ENCODE peak calls at places on chromosomes 6 and 20, in eight cellular contexts. W, F, U, I, P, M, D and S are unnamed samples.

GRCh38 chr6:134447883-134448387 is 130.0 kb upstream of the SGK1 start:
- DNase-seq in U (no peak), M (no peak), F (no peak), D (no peak), P (no peak), I (no peak), W (no peak), S (no peak)

GRCh38 chr6:152380993-152381898 is 255.9 kb downstream of the SYNE1 start:
- DNase-seq in F (peak), I (no peak), U (peak), M (no peak), D (peak), W (no peak), P (no peak), S (no peak)

GRCh38 chr6:39416026-39416425 is 93.5 kb upstream of the KCNK16 start:
- DNase-seq in W (no peak), D (no peak), F (no peak), U (no peak), M (no peak), I (no peak), P (no peak), S (no peak)

GRCh38 chr20:21102252-21102609 is 3.9 kb downstream of the LINC00237 start:
- DNase-seq in D (no peak), I (no peak), W (no peak), F (no peak), P (peak), M (no peak), U (no peak), S (no peak)

GRCh38 chr6:35218021-35218420 is 4.3 kb downstream of the SCUBE3 start:
- DNase-seq in D (no peak), P (no peak), M (no peak), I (no peak), W (no peak), F (no peak), U (no peak), S (no peak)

GRCh38 chr6:164477790-164478189 is 831.6 kb downstream of the C6orf118 start:
- DNase-seq in F (no peak), D (no peak), W (no peak), M (no peak), P (peak), I (no peak), U (no peak), S (no peak)

GRCh38 chr20:35866446-35867202 is 87.7 kb downstream of the SCAND1 start:
- DNase-seq in M (no peak), U (no peak), P (no peak), I (no peak), D (no peak), W (no peak), F (no peak), S (no peak)

GRCh38 chr6:90146914-90147668 is 149.6 kb downstream of the BACH2 start:
- DNase-seq in D (no peak), M (no peak), P (no peak), I (no peak), F (no peak), W (no peak), U (no peak), S (no peak)

GRCh38 chr6:109455502-109456282 is at the start of gene MICAL1:
- DNase-seq in D (peak), W (peak), M (peak), U (no peak), F (peak), P (peak), I (peak), S (peak)

GRCh38 chr6:16320533-16321340 is 82.3 kb downstream of the GMPR start:
- DNase-seq in W (no peak), I (no peak), F (no peak), M (no peak), P (no peak), U (no peak), D (no peak), S (no peak)
- TF ChIP-seq POLR2AphosphoS5 in W (no peak), I (no peak), F (no peak), M (no peak), P (no peak), U (no peak), D (no peak), S (no peak)

GRCh38 chr6:16437095-16437494 is 198.7 kb downstream of the GMPR start:
- DNase-seq in P (no peak), U (no peak), I (no peak), D (no peak), F (no peak), W (no peak), M (no peak), S (no peak)
- TF ChIP-seq POLR2AphosphoS5 in P (no peak), U (no peak), I (no peak), D (no peak), F (no peak), W (no peak), M (no peak), S (no peak)

GRCh38 chr20:50409495-50409894 is 100.7 kb upstream of the PTPN1 start:
- DNase-seq in I (no peak), D (no peak), W (no peak), M (no peak), F (no peak), U (no peak), P (no peak), S (no peak)
- TF ChIP-seq POLR2AphosphoS5 in I (peak), D (peak), W (no peak), M (no peak), F (peak), U (no peak), P (no peak), S (no peak)

GRCh38 chr20:48632825-48633619 is 194.8 kb downstream of the PREX1 start:
- DNase-seq in F (no peak), U (no peak), W (no peak), D (no peak), I (peak), M (no peak), P (no peak), S (no peak)
- TF ChIP-seq POLR2AphosphoS5 in F (no peak), U (no peak), W (no peak), D (no peak), I (no peak), M (no peak), P (no peak), S (no peak)

DNA sequence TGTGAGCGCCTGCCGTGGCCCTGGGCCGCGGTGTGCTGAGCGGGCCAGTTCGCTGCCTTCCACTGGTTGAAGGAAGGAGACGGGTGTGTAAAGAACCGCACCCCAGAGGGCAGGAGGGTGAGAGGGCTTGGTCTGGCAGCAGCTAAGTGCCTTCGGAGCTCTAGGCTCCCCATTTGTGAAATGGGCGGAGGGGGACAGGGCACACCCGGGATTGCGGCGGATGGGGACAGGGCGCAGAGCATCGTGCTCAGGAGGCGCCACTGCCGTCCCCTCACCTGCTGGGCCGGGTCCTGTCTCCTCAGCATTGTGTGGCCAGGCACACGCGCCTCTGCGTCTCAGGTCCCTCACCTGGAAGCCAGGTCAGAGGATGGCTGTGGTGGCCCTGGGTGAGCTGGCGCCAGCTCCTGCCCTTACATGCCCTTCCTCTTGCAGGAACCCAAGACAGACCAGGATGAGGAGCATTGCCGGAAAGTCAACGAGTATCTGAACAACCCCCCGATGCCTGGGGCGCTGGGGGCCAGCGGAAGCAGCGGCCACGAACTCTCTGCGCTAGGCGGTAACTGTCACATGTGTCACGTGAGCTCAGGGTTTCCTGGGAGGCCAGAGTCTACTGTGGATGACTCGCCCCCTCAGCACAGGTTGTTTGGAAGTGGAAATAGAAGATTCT is 3.1 kb downstream of the ADRM1 start:
- DNase-seq in U (no peak), P (no peak), I (no peak), M (no peak), W (no peak), F (no peak), D (peak), S (no peak)
- TF ChIP-seq POLR2AphosphoS5 in U (no peak), P (no peak), I (no peak), M (no peak), W (no peak), F (no peak), D (no peak), S (no peak)

GRCh38 chr20:63282946-63283345 is 10.0 kb upstream of the COL20A1 start:
- DNase-seq in W (no peak), F (no peak), M (no peak), P (no peak), I (no peak), U (no peak), D (peak), S (no peak)
- TF ChIP-seq POLR2AphosphoS5 in W (no peak), F (no peak), M (no peak), P (no peak), I (no peak), U (no peak), D (no peak), S (no peak)

GRCh38 chr20:9839626-9840025 is 750 bp upstream of the PAK5 start:
- DNase-seq in P (no peak), F (no peak), W (no peak), M (no peak), I (no peak), D (no peak), U (no peak), S (no peak)

GRCh38 chr20:9835302-9835701 is 3.6 kb downstream of the PAK5 start:
- DNase-seq in I (no peak), P (no peak), U (no peak), M (no peak), W (no peak), D (no peak), F (no peak), S (no peak)

GRCh38 chr20:9838035-9838377 is 870 bp downstream of the PAK5 start:
- DNase-seq in M (no peak), W (no peak), F (no peak), D (peak), U (no peak), P (peak), I (no peak), S (no peak)

GRCh38 chr20:9837634-9838033 is 1.2 kb downstream of the PAK5 start:
- DNase-seq in I (no peak), P (no peak), D (no peak), W (no peak), U (no peak), M (no peak), F (no peak), S (no peak)

DNA sequence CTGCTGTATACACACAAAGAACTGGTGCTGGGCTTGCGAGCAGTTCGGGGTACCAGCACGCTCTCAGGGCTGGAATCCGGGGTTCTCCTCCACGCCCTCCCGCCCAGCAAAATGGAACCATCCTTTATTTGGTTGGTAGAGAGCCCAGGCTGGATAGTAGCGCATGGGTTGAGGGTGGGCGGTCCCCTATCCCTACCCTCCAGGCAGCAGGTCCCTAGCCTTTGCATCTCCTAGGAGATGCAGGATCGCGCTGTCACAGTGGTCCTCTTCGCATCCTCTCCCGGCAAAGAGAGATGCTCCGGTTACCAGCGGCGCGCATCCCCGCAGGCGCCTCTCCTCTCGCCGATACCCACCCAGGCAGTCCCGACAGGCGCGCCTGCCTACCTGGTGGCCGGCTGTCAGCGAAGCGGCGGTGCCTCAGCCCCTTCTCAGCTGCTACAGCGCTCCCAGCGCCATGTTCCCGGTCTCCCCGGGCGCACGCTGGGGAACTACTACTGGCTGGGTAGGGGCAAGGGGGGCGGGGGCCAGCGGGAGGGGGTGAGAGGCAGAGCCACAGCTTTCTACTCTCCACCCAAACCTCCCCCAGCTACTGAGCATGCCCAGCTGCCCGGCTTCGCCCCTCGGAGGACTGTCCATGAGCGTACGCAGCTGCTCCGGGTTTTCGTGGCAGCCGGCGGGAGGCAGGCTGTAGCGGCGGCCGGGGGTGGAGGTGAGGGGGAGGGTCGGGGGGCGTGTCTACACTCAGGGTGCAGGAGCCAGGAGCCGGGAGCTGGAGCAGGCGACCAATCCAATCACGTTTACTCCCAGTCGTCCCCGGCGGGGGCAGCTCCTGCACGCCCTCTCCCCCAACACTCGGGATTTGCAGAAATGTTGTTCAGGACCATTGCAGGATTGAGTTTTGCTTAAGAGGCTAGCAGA is at the start of gene PAK5:
- DNase-seq in F (peak), W (no peak), U (peak), M (no peak), D (peak), I (peak), P (peak), S (no peak)
- TF ChIP-seq POLR2AphosphoS5 in F (no peak), W (no peak), U (no peak), M (no peak), D (no peak), I (no peak), P (peak), S (no peak)

GRCh38 chr20:40689100-40689942 is at the start of gene MAFB:
- DNase-seq in F (peak), U (no peak), I (peak), P (peak), D (peak), W (peak), M (peak), S (peak)
- TF ChIP-seq POLR2AphosphoS5 in F (peak), U (no peak), I (peak), P (peak), D (peak), W (no peak), M (no peak), S (no peak)

DNA sequence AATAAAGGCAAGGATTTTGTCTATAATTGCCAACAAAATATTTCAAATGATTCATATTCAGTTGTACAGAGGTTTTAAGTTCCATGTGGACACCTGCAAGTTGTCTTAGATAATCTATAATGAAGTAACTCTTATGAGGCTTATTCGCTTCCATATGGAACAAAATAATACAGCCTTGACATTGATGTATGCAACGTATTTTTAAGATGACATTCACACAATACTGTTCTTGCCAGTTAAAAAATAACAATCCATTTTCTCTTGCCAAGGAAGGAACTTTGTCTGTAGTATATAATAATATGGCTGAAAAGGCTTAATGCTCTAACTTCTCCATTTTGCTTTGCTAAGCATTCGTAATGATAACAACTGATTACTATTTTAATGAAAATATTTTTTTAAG is 269.3 kb upstream of the FKBP1C start:
- DNase-seq in I (no peak), D (no peak), F (no peak), W (no peak), U (no peak), P (no peak), M (no peak), S (no peak)
- TF ChIP-seq POLR2AphosphoS5 in I (no peak), D (no peak), F (no peak), W (no peak), U (no peak), P (no peak), M (no peak), S (no peak)